ENCODE peak calls at places on chromosomes 6 and 20, in five cellular contexts. Q is PC-3; E is stimulated activated effector memory CD8-positive, alpha-beta T cell treated with anti-CD3 and anti-CD28 coated beads, Interleukin-12 subunit alpha, Interleukin-12 subunit beta, amount 100 ng/mL, for 72 hours; A is activated CD8-positive, alpha-beta T cell treated with anti-CD3 and anti-CD28 coated beads for 36 hours; O is left lung. N is an unnamed sample.
A peak's percentile ranks its signal among the peaks of the same experiment; 100 is the strongest.

GRCh38 chr6:62285612-62286469 is at the start of gene KHDRBS2:
- ATAC-seq in A (peak; percentile 76), Q (no peak), O (peak; percentile 99), E (peak; percentile 75), N (peak; percentile 76)

GRCh38 chr6:1129141-1129540 is 182.8 kb upstream of the FOXQ1 start:
- ATAC-seq in E (no peak), A (no peak), O (no peak), Q (no peak), N (no peak)

GRCh38 chr6:95413789-95414188 is 163.5 kb upstream of the MANEA start:
- ATAC-seq in O (no peak), E (no peak), Q (no peak), A (no peak), N (no peak)

GRCh38 chr6:89970609-89971337 is 76.5 kb downstream of the GJA10 start:
- ATAC-seq in O (peak; percentile 89), E (no peak), Q (peak; percentile 90), A (no peak), N (no peak)

GRCh38 chr6:163414117-163414366 is 476 bp upstream of the QKI start:
- ATAC-seq in E (peak; percentile 61), O (peak; percentile 25), Q (no peak), A (no peak), N (peak; percentile 45)

GRCh38 chr6:33289784-33290315 is 449 bp downstream of the PFDN6 start:
- ATAC-seq in Q (peak; percentile 14), E (peak; percentile 11), O (peak; percentile 13), A (peak; percentile 1), N (peak; percentile 1)

GRCh38 chr6:92243315-92243714 is 1176.0 kb downstream of the EPHA7 start:
- ATAC-seq in E (no peak), O (no peak), A (no peak), Q (no peak), N (no peak)

GRCh38 chr6:143692696-143693095 is 14.9 kb downstream of the PHACTR2 start:
- ATAC-seq in Q (no peak), A (no peak), O (peak; percentile 57), E (no peak), N (no peak)

GRCh38 chr6:11196511-11197174 is 35.8 kb downstream of the NEDD9 start:
- ATAC-seq in E (no peak), Q (no peak), O (no peak), A (no peak), N (no peak)

GRCh38 chr6:112317461-112317860 is 29.7 kb upstream of the RFPL4B start:
- ATAC-seq in Q (no peak), A (no peak), E (no peak), O (no peak), N (no peak)

GRCh38 chr20:38157635-38158495 is 7.2 kb downstream of the TGM2 start:
- ATAC-seq in E (no peak), Q (no peak), O (no peak), A (no peak), N (no peak)

GRCh38 chr6:26305097-26305841 is 59.7 kb upstream of the BTN3A2 start:
- ATAC-seq in E (peak; percentile 66), A (peak; percentile 57), O (peak; percentile 90), Q (no peak), N (peak; percentile 78)

GRCh38 chr20:13800728-13801134 is 15.9 kb downstream of the NDUFAF5 start:
- ATAC-seq in E (no peak), A (no peak), O (peak; percentile 96), Q (peak; percentile 98), N (no peak)

GRCh38 chr6:158772851-158773371 is 46.3 kb downstream of the EZR start:
- ATAC-seq in A (no peak), E (no peak), Q (no peak), O (peak; percentile 13), N (no peak)

GRCh38 chr6:32327103-32327502 is 44.6 kb downstream of the TSBP1 start:
- ATAC-seq in Q (no peak), A (no peak), O (no peak), E (peak; percentile 16), N (no peak)

GRCh38 chr20:23126281-23127061 is 40.3 kb upstream of the CD93 start:
- ATAC-seq in O (peak; percentile 46), E (no peak), Q (no peak), A (no peak), N (no peak)

GRCh38 chr20:18001131-18001921 is 32.5 kb downstream of the MGME1 start:
- ATAC-seq in Q (peak; percentile 86), E (no peak), A (no peak), O (peak; percentile 79), N (no peak)

GRCh38 chr6:11358904-11359840 is 126.7 kb upstream of the NEDD9 start:
- ATAC-seq in E (no peak), O (peak; percentile 11), A (no peak), Q (no peak), N (no peak)

GRCh38 chr6:29797120-29797519 is 30.5 kb upstream of the HLA-G start:
- ATAC-seq in Q (peak; percentile 38), A (no peak), O (peak; percentile 9), E (no peak), N (no peak)

GRCh38 chr20:10671850-10672578 is 1.8 kb downstream of the JAG1 start:
- ATAC-seq in A (no peak), E (no peak), Q (peak; percentile 12), O (peak; percentile 28), N (no peak)

GRCh38 chr20:62516345-62516744 is 40.5 kb upstream of the GATA5 start:
- ATAC-seq in O (peak; percentile 38), Q (peak; percentile 98), A (no peak), E (no peak), N (no peak)

GRCh38 chr6:167141667-167142432 is 15.9 kb downstream of the GPR31 start:
- ATAC-seq in E (peak; percentile 76), A (peak; percentile 83), Q (peak; percentile 81), O (peak; percentile 95), N (peak; percentile 65)

GRCh38 chr6:20454201-20454824 is 52.6 kb downstream of the E2F3 start:
- ATAC-seq in A (peak; percentile 64), O (no peak), Q (peak; percentile 31), E (no peak), N (no peak)

GRCh38 chr6:159806021-159806458 is 6.0 kb downstream of the PNLDC1 start:
- ATAC-seq in E (no peak), Q (no peak), O (no peak), A (no peak), N (no peak)

GRCh38 chr20:13430346-13431002 is 208.3 kb downstream of the TASP1 start:
- ATAC-seq in Q (peak; percentile 50), O (peak; percentile 83), E (peak; percentile 97), A (peak; percentile 95), N (peak; percentile 51)

GRCh38 chr6:16700202-16700997 is 60.9 kb downstream of the ATXN1 start:
- ATAC-seq in Q (no peak), E (peak; percentile 19), A (peak; percentile 17), O (peak; percentile 21), N (no peak)

GRCh38 chr6:75424610-75425548 is 68.7 kb downstream of the FILIP1 start:
- ATAC-seq in E (peak; percentile 45), A (peak; percentile 77), O (no peak), Q (peak; percentile 67), N (no peak)

GRCh38 chr6:12103158-12103557 is 91.0 kb downstream of the HIVEP1 start:
- ATAC-seq in Q (no peak), O (no peak), E (no peak), A (no peak), N (no peak)

N was measured in activated CD4-positive, CD25-positive, alpha-beta regulatory T cell treated with anti-CD3 and anti-CD28 coated beads, Interleukin-2, amount 50 U/mL, for 24 hours.